ENCODE peak calls at places on chromosomes 12 and 14, in seven cellular contexts. O is astrocyte of the spinal cord, G is AG10803, Z is dorsolateral prefrontal cortex, A is tibial artery, N is astrocyte of the cerebellum, W is WERI-Rb-1. M is an unnamed sample.

GRCh38 chr12:104201238-104202001 is 14.2 kb upstream of the TXNRD1 start:
- DNase-seq in O (peak), Z (no peak), A (no peak), W (peak), N (peak), G (peak), M (no peak)

GRCh38 chr12:85975716-85976115 is 101.6 kb downstream of the NTS start:
- DNase-seq in Z (no peak), W (no peak), O (no peak), A (no peak), G (no peak), N (no peak), M (no peak)

GRCh38 chr12:72692338-72692737 is 420.2 kb downstream of the TRHDE start:
- DNase-seq in O (no peak), W (no peak), G (no peak), Z (no peak), A (no peak), N (no peak), M (no peak)

GRCh38 chr14:81831128-81831815 is 297.6 kb upstream of the SEL1L start:
- DNase-seq in O (no peak), W (no peak), G (no peak), Z (no peak), N (no peak), A (peak), M (no peak)

GRCh38 chr14:96735509-96735908 is 61.7 kb upstream of the VRK1 start:
- DNase-seq in N (no peak), A (no peak), G (no peak), W (no peak), Z (no peak), O (no peak), M (no peak)

GRCh38 chr14:50859296-50859624 is 12.6 kb upstream of the ABHD12B start:
- DNase-seq in O (no peak), W (no peak), G (no peak), N (no peak), Z (no peak), A (no peak), M (no peak)

GRCh38 chr12:123115409-123116111 is 35.3 kb downstream of the PITPNM2 start:
- DNase-seq in Z (peak), W (no peak), A (peak), N (peak), O (peak), G (peak), M (peak)

GRCh38 chr14:99564256-99564902 is 39.6 kb downstream of the CCDC85C start:
- DNase-seq in A (peak), W (no peak), Z (no peak), N (peak), O (peak), G (peak), M (no peak)

GRCh38 chr14:59139324-59139723 is 49.1 kb upstream of the DAAM1 start:
- DNase-seq in A (no peak), Z (no peak), N (no peak), G (no peak), W (no peak), O (no peak), M (no peak)

GRCh38 chr12:92898755-92899154 is 30.3 kb downstream of the EEA1 start:
- DNase-seq in W (no peak), A (no peak), N (no peak), O (no peak), Z (no peak), G (peak), M (no peak)

DNA sequence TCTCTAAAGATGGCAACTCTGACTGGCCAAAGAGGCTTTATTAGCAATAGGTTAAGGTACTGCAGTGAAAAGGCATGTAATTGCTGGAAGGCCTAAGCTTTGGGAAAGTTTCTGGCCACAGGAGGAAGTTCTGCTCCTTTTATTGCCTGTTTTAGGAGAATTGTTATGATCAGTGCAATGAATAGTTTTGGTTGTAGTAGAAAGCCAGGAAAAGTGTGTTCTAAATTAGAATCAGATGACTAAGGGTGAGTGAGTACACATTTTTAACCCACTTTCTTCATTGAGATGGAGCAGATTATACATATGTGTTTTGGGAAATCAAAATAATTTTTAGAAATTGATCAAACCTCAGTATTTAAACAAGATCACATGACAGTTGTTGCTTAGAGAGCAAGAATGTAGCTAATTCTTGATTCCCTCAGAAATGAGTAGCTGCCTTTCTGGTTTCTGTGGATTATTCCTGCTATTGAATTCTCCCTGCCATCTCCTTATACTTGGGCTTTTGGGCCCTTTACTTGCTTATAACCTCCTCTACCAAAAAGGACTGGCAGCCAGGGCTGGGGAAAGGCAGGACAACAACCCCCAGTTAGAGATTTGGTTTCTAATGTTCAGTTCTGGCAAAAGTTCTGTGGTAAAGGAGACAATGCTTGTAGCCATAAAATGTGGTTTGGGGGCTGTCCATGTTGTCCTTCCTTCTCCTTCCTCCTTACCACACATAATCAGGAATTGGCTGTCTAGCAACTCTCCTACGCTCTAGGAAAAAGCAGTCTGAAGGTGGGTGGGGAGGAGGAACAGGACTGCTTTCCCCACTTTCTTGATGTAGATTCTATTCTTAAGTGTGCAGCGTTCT is 217.1 kb downstream of the SLC38A4 start:
- DNase-seq in N (peak), O (peak), G (peak), W (no peak), Z (no peak), A (no peak), M (peak)
- H3K4me3 ChIP-seq in N (no peak), O (no peak), G (no peak), W (no peak), Z (no peak), A (no peak), M (no peak)

GRCh38 chr14:80364274-80364673 is 153.0 kb upstream of the DIO2 start:
- DNase-seq in O (peak), A (no peak), N (no peak), W (no peak), Z (no peak), G (peak), M (no peak)
- TF ChIP-seq CTCF in O (peak), A (no peak), N (peak), W (peak), Z (peak), G (peak), M (peak)

GRCh38 chr12:91422107-91422506 is 239.5 kb upstream of the DCN start:
- DNase-seq in G (no peak), N (no peak), W (no peak), O (no peak), A (no peak), Z (no peak), M (no peak)
- H3K4me3 ChIP-seq in G (no peak), N (no peak), W (no peak), O (no peak), A (no peak), Z (no peak), M (no peak)

DNA sequence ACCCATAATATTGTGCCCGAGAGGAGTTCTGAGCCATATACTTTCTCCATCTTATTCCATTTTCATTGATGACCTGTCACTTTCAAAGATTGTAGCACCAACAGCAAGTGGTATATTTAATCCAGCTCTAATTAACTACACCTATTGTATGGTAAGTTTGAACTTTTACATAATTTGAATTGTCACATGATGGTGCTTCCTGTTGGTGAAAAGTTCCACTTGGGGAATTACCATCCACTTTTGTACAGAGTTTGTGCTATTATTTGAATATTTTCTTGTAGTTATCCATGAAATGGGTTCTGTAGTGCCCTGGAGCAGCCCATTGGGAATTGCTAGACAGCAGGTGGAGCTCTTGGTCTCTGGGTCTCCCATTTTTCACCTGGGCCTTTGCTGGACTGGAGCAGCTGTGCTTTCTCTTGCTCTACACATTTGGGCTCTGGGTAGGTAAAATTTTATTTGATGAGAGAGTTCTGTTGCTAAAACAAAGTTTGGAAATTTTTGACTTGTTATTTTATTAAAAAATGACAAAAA is 3.0 kb downstream of the SMCO3 start:
- DNase-seq in Z (no peak), N (no peak), W (peak), G (no peak), O (peak), A (no peak), M (no peak)
- TF ChIP-seq CTCF in Z (peak), N (peak), W (peak), G (peak), O (peak), A (peak), M (peak)

GRCh38 chr14:101412741-101413140 is 148.6 kb upstream of the DIO3 start:
- DNase-seq in A (no peak), W (no peak), O (no peak), N (no peak), G (no peak), Z (no peak), M (no peak)

GRCh38 chr14:101411151-101411550 is 150.1 kb upstream of the DIO3 start:
- DNase-seq in A (no peak), G (no peak), N (no peak), Z (no peak), O (no peak), W (no peak), M (no peak)

GRCh38 chr14:101410126-101410525 is 151.2 kb upstream of the DIO3 start:
- DNase-seq in Z (no peak), G (no peak), A (no peak), N (no peak), W (no peak), O (no peak), M (no peak)

GRCh38 chr14:101409006-101409543 is 152.2 kb upstream of the DIO3 start:
- DNase-seq in A (no peak), Z (no peak), N (no peak), O (no peak), W (no peak), G (no peak), M (no peak)

GRCh38 chr14:101411770-101412169 is 149.5 kb upstream of the DIO3 start:
- DNase-seq in W (no peak), G (no peak), Z (no peak), A (no peak), O (no peak), N (no peak), M (no peak)
- H3K4me3 ChIP-seq in W (no peak), G (no peak), Z (no peak), A (no peak), O (no peak), N (no peak), M (no peak)